ENCODE peak calls at places on chromosome 7, in five cellular contexts. One of them, this sample, is unnamed.

GRCh38 chr7:155698633-155699032 is 54.2 kb downstream of the RBM33 start:
- DNase-seq in astrocyte of the cerebellum: no peak
- DNase-seq in stomach: no peak
- DNase-seq in endothelial cell: no peak
- DNase-seq in HCT116: no peak
- DNase-seq in this sample: no peak

GRCh38 chr7:82677064-82677463 is 233.5 kb upstream of the CACNA2D1 start:
- DNase-seq in astrocyte of the cerebellum: no peak
- DNase-seq in stomach: no peak
- DNase-seq in endothelial cell: no peak
- DNase-seq in HCT116: no peak
- DNase-seq in this sample: no peak

GRCh38 chr7:47520408-47520807 is 61.5 kb downstream of the TNS3 start:
- DNase-seq in astrocyte of the cerebellum: peak
- DNase-seq in stomach: no peak
- DNase-seq in endothelial cell: no peak
- DNase-seq in HCT116: no peak
- DNase-seq in this sample: no peak

GRCh38 chr7:137080516-137081203 is 212.2 kb downstream of the CHRM2 start:
- DNase-seq in astrocyte of the cerebellum: no peak
- DNase-seq in stomach: no peak
- DNase-seq in endothelial cell: no peak
- DNase-seq in HCT116: no peak
- DNase-seq in this sample: no peak

GRCh38 chr7:69651101-69651590 is 52.9 kb downstream of the AUTS2 start:
- DNase-seq in astrocyte of the cerebellum: no peak
- DNase-seq in stomach: no peak
- DNase-seq in endothelial cell: no peak
- DNase-seq in HCT116: no peak
- DNase-seq in this sample: no peak

GRCh38 chr7:42134276-42134871 is 102.6 kb downstream of the GLI3 start:
- DNase-seq in astrocyte of the cerebellum: no peak
- DNase-seq in stomach: no peak
- DNase-seq in endothelial cell: no peak
- DNase-seq in HCT116: no peak
- DNase-seq in this sample: no peak

GRCh38 chr7:19919156-19920085 is 146.0 kb upstream of the TMEM196 start:
- DNase-seq in astrocyte of the cerebellum: no peak
- DNase-seq in stomach: no peak
- DNase-seq in endothelial cell: no peak
- DNase-seq in HCT116: no peak
- DNase-seq in this sample: no peak

GRCh38 chr7:106346678-106347217 is 62.0 kb upstream of the NAMPT start:
- DNase-seq in astrocyte of the cerebellum: peak
- DNase-seq in stomach: no peak
- DNase-seq in endothelial cell: no peak
- DNase-seq in HCT116: peak
- DNase-seq in this sample: peak

DNA sequence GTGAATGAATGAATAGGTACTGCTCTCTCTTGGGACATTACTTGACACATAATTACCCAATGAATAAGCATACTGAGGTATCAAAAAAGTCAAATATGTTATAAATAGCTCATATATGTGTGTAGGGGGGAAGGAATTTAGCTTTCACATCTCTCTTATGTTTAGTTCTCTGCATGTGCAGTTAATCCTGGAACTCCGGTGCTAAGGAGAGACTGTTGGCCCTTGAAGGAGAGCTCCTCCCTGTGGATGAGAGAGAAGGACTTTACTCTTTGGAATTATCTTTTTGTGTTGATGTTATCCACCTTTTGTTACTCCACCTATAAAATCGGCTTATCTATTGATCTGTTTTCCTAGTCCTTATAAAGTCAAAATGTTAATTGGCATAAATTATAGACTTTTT is 1.2 kb downstream of the CFTR start:
- DNase-seq in astrocyte of the cerebellum: no peak
- DNase-seq in stomach: no peak
- DNase-seq in endothelial cell: no peak
- DNase-seq in HCT116: no peak
- DNase-seq in this sample: peak
- TF ChIP-seq CTCF in astrocyte of the cerebellum: no peak
- TF ChIP-seq CTCF in stomach: no peak
- TF ChIP-seq CTCF in endothelial cell: no peak
- TF ChIP-seq CTCF in HCT116: peak
- TF ChIP-seq CTCF in this sample: no peak

GRCh38 chr7:101258243-101258731 is 13.4 kb upstream of the FIS1 start:
- DNase-seq in astrocyte of the cerebellum: no peak
- DNase-seq in stomach: no peak
- DNase-seq in endothelial cell: no peak
- DNase-seq in HCT116: no peak
- DNase-seq in this sample: no peak
- TF ChIP-seq CTCF in astrocyte of the cerebellum: no peak
- TF ChIP-seq CTCF in stomach: no peak
- TF ChIP-seq CTCF in endothelial cell: no peak
- TF ChIP-seq CTCF in HCT116: no peak
- TF ChIP-seq CTCF in this sample: no peak

DNA sequence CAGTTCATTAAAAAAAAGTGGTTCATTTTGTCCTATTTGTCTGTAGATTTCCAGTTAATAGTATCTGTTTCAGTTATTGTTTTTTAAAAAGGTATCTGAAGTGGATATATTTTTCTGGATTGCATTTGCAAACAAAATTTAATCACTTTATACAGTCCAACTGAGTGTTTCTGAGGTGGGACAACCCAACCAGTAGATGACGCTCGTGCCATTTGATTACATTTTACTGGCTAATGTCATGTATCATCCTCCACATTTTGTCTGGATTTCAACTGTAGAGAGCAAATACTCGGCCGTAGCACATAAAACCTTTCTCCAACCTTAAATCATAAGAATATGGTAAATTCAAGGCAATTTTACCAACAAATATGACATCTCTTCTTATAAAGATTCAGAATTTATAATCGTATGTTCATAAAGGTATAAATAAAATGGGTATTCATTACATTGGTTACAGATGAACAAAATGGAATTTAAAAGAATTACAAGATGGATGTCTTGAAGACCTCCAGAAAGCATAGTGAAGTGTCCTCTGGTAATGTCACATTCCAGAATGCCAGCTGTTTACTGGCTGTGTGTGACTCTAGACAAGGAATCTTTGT is 789.0 kb downstream of the PHTF2 start:
- DNase-seq in astrocyte of the cerebellum: no peak
- DNase-seq in stomach: no peak
- DNase-seq in endothelial cell: no peak
- DNase-seq in HCT116: peak
- DNase-seq in this sample: peak
- TF ChIP-seq CTCF in astrocyte of the cerebellum: peak
- TF ChIP-seq CTCF in stomach: no peak
- TF ChIP-seq CTCF in endothelial cell: no peak
- TF ChIP-seq CTCF in HCT116: peak
- TF ChIP-seq CTCF in this sample: no peak

GRCh38 chr7:74625446-74625845 is 32.1 kb upstream of the GTF2I start:
- DNase-seq in astrocyte of the cerebellum: no peak
- DNase-seq in stomach: no peak
- DNase-seq in endothelial cell: no peak
- DNase-seq in HCT116: no peak
- DNase-seq in this sample: no peak
- TF ChIP-seq CTCF in astrocyte of the cerebellum: no peak
- TF ChIP-seq CTCF in stomach: no peak
- TF ChIP-seq CTCF in endothelial cell: no peak
- TF ChIP-seq CTCF in HCT116: no peak
- TF ChIP-seq CTCF in this sample: no peak

DNA sequence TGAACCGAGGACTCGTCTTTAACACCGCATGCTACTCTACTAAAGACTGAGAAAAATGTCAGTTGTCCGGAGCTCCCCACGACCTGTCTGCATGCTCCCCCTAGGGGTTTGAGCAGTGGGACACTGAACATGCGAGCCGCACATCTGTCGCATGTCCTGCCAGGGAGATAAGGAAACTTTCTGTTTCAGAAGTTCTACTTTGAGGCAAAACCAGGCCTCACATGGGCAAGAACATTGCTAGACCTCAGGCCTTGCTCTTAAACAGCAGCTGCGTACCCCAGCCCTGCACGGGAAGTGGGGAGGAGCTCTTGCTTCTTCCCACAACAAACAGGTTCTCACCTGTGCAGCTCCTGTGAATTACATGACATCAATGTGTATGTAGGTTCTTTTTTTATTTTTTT is 30.3 kb upstream of the HERPUD2 start:
- DNase-seq in astrocyte of the cerebellum: no peak
- DNase-seq in stomach: peak
- DNase-seq in endothelial cell: no peak
- DNase-seq in HCT116: no peak
- DNase-seq in this sample: no peak
- TF ChIP-seq CTCF in astrocyte of the cerebellum: no peak
- TF ChIP-seq CTCF in stomach: no peak
- TF ChIP-seq CTCF in endothelial cell: no peak
- TF ChIP-seq CTCF in HCT116: no peak
- TF ChIP-seq CTCF in this sample: no peak

DNA sequence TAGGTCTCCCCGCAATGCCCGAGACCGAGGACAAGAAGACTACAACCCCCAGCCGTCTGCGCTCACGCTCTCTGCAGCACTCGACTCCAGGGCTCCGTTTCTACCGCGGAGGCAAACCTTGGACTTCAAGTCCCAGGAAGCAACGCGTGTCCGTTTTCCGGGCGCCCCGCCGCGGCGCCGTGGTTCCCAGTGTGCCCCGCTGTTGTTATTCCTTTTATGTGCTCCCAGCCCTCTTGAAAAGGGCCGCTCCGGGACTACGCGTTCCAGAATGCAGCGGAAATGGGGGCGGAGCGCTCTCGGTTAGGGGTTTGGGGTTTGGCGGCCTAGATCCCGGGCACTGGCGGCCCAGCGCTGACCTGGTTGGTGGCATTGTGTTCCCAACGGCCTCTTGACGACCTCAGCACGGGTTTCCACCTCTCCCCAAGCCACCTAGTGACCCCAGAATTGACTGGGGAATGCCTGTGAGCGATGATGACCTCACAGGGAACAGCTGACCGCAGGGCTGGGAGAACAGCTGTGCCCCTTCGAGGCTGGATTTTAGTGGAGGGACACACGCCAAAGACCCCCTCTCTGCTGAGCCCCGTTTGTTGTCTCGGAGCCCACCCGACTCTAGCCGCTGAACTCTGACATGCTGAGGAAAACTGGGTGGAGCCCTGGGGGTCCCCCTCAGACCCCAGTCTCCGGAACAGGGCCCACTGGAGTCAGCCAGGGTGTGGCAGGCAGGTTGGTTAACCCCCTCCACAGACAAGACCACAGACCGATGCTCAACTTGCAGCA is 480 bp upstream of the CDK5 start:
- DNase-seq in astrocyte of the cerebellum: peak
- DNase-seq in stomach: peak
- DNase-seq in endothelial cell: peak
- DNase-seq in HCT116: peak
- DNase-seq in this sample: peak
- TF ChIP-seq CTCF in astrocyte of the cerebellum: no peak
- TF ChIP-seq CTCF in stomach: no peak
- TF ChIP-seq CTCF in endothelial cell: no peak
- TF ChIP-seq CTCF in HCT116: no peak
- TF ChIP-seq CTCF in this sample: no peak

DNA sequence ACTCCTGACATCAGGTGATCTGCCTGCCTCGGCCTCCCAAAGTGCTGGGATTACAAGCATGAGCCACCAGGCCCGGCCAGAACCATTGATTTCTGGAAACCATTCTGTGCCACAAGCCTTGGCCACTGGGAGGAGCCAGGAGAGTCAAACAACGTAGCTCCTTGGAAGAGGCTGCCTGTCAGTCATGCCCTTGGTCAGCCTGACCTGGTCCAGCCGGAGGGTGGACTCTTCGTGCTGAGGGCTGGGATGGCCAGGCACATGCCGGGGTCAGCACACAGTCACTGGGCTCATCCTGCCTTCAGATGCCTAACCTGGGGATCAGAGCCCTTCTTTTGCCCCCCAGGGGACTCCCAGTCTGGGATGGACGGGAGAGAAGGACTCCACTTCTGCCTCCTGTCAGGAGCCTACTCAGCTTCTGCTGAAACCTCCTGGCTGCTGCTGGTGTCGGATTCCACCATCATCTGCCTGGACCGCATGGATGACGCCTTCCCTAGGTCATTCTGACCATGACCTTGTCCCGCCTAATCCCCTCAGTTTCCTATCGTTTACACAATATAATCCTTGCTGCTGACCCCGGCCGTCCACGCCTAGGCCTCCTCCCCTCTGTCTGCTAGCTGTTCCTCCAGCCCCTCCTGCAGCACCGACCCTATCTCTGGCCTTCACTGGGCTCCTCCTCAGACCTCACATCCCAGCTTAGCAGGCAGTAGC is 30.4 kb downstream of the TMEM270 start:
- DNase-seq in astrocyte of the cerebellum: no peak
- DNase-seq in stomach: no peak
- DNase-seq in endothelial cell: no peak
- DNase-seq in HCT116: no peak
- DNase-seq in this sample: peak
- TF ChIP-seq CTCF in astrocyte of the cerebellum: peak
- TF ChIP-seq CTCF in stomach: no peak
- TF ChIP-seq CTCF in endothelial cell: no peak
- TF ChIP-seq CTCF in HCT116: peak
- TF ChIP-seq CTCF in this sample: no peak

DNA sequence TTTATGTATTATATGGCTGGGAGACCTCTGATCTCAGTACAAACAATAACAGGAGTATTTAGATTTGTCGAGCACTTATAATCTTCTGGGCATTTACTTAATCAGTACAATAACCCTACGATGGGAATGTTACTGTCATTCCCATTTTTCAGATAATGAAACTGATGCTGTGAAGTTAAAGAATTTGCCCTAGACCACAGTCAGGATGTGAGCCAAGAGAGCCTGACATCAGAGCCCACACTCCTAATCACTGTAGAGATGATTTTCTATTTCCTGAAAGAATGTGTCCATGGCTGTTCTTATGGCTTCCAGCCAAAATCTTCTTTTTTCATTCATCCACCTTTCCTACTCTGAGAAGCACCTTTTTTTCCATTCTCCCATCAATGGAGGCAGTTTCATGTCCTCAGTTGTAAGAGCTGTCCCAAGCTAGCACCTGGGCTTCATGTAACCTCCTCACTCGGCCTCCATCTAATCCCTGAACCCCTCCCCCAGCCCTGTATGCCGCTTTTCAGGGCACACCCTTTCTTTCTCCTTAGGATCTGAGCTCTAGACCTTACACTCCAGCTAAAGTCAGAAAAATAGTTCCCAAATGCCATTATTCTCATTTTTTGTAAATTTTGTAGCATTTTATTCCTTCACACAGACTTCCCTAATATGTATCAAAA is 12.2 kb upstream of the CAV1 start:
- DNase-seq in astrocyte of the cerebellum: no peak
- DNase-seq in stomach: no peak
- DNase-seq in endothelial cell: no peak
- DNase-seq in HCT116: no peak
- DNase-seq in this sample: no peak
- TF ChIP-seq CTCF in astrocyte of the cerebellum: no peak
- TF ChIP-seq CTCF in stomach: no peak
- TF ChIP-seq CTCF in endothelial cell: no peak
- TF ChIP-seq CTCF in HCT116: no peak
- TF ChIP-seq CTCF in this sample: no peak

This sample was measured in Calu3.